ENCODE peak calls at places on chromosomes 1 and 21, in eight cellular contexts. U is A549, M is upper lobe of left lung, K is stomach, F is tibial nerve, J is ovary, X is K562, E is sigmoid colon. P is an unnamed sample.

GRCh38 chr1:33281554-33282303 is 25.4 kb downstream of the ZNF362 start:
- DNase-seq in X (no peak), K (no peak), M (peak), U (no peak), J (no peak), E (peak), F (no peak), P (peak)

GRCh38 chr1:243646841-243647240 is 203.2 kb downstream of the AKT3 start:
- DNase-seq in K (no peak), E (no peak), U (no peak), X (no peak), F (no peak), M (no peak), J (no peak), P (no peak)

GRCh38 chr1:70504821-70505193 is 93.7 kb downstream of the CTH start:
- DNase-seq in M (no peak), X (no peak), U (no peak), K (no peak), E (peak), J (peak), F (peak), P (no peak)

GRCh38 chr1:201955009-201955749 is at the start of gene TIMM17A:
- DNase-seq in J (peak), F (peak), X (peak), E (peak), K (peak), M (peak), U (peak), P (peak)

GRCh38 chr1:219801433-219801832 is 126.9 kb downstream of the SLC30A10 start:
- DNase-seq in U (no peak), J (no peak), M (no peak), F (no peak), X (no peak), K (no peak), E (no peak), P (no peak)

GRCh38 chr1:29237906-29238600 is 1.7 kb downstream of the PTPRU start:
- DNase-seq in E (peak), X (peak), M (peak), J (peak), U (no peak), K (peak), F (no peak), P (peak)

GRCh38 chr1:101338714-101339430 is 102.1 kb downstream of the S1PR1 start:
- DNase-seq in M (no peak), J (no peak), F (no peak), E (no peak), X (no peak), K (no peak), U (no peak), P (no peak)

GRCh38 chr1:64891440-64891815 is 74.9 kb downstream of the JAK1 start:
- DNase-seq in F (no peak), X (no peak), E (no peak), M (no peak), K (no peak), U (no peak), J (no peak), P (no peak)

GRCh38 chr1:119674110-119674509 is 26.0 kb upstream of the ZNF697 start:
- DNase-seq in X (no peak), F (no peak), E (no peak), K (no peak), J (no peak), M (no peak), U (no peak), P (no peak)

GRCh38 chr1:65471901-65472332 is 51.4 kb downstream of the LEPR start:
- DNase-seq in K (no peak), M (no peak), U (no peak), X (no peak), J (no peak), F (peak), E (no peak), P (no peak)

GRCh38 chr1:39332291-39332690 is 127.8 kb downstream of the MACF1 start:
- DNase-seq in E (no peak), K (no peak), F (no peak), X (no peak), J (no peak), U (no peak), M (no peak), P (no peak)

GRCh38 chr1:55421317-55421716 is 206.2 kb upstream of the USP24 start:
- DNase-seq in K (no peak), E (no peak), F (no peak), X (no peak), J (no peak), U (no peak), M (no peak), P (no peak)

GRCh38 chr1:2304921-2305681 is 77.0 kb downstream of the SKI start:
- DNase-seq in E (peak), F (no peak), M (peak), K (no peak), U (no peak), X (no peak), J (no peak), P (no peak)

GRCh38 chr1:161082996-161083742 is 6.2 kb downstream of the NECTIN4 start:
- DNase-seq in U (peak), M (peak), J (peak), E (peak), X (peak), K (peak), F (peak), P (peak)

GRCh38 chr1:246157516-246157915 is 349.6 kb downstream of the SMYD3 start:
- DNase-seq in X (no peak), M (no peak), U (no peak), F (no peak), E (no peak), J (no peak), K (no peak), P (no peak)

GRCh38 chr1:174871886-174872285 is 127.9 kb upstream of the CACYBP start:
- DNase-seq in F (no peak), E (no peak), U (no peak), M (no peak), K (no peak), X (no peak), J (no peak), P (no peak)

GRCh38 chr1:230308039-230308438 is 118.1 kb downstream of the PGBD5 start:
- DNase-seq in F (peak), E (peak), J (peak), M (peak), X (no peak), K (peak), U (peak), P (no peak)

GRCh38 chr1:48021792-48022191 is 24.6 kb upstream of the TRABD2B start:
- DNase-seq in K (no peak), E (no peak), F (no peak), M (no peak), U (no peak), X (no peak), J (no peak), P (no peak)

GRCh38 chr1:29161977-29162376 is 19.7 kb downstream of the SRSF4 start:
- DNase-seq in M (no peak), J (no peak), F (no peak), U (no peak), K (no peak), X (no peak), E (no peak), P (no peak)

GRCh38 chr1:201665036-201665435 is 126.1 kb downstream of the NAV1 start:
- DNase-seq in K (no peak), M (no peak), U (no peak), J (no peak), F (no peak), E (no peak), X (no peak), P (no peak)

GRCh38 chr1:212234431-212235298 is 50.5 kb upstream of the PPP2R5A start:
- DNase-seq in E (peak), F (peak), K (no peak), M (no peak), J (no peak), U (peak), X (peak), P (no peak)

GRCh38 chr1:86067626-86068025 is 88.9 kb downstream of the COL24A1 start:
- DNase-seq in E (no peak), K (no peak), X (no peak), U (no peak), F (no peak), J (no peak), M (no peak), P (no peak)

DNA sequence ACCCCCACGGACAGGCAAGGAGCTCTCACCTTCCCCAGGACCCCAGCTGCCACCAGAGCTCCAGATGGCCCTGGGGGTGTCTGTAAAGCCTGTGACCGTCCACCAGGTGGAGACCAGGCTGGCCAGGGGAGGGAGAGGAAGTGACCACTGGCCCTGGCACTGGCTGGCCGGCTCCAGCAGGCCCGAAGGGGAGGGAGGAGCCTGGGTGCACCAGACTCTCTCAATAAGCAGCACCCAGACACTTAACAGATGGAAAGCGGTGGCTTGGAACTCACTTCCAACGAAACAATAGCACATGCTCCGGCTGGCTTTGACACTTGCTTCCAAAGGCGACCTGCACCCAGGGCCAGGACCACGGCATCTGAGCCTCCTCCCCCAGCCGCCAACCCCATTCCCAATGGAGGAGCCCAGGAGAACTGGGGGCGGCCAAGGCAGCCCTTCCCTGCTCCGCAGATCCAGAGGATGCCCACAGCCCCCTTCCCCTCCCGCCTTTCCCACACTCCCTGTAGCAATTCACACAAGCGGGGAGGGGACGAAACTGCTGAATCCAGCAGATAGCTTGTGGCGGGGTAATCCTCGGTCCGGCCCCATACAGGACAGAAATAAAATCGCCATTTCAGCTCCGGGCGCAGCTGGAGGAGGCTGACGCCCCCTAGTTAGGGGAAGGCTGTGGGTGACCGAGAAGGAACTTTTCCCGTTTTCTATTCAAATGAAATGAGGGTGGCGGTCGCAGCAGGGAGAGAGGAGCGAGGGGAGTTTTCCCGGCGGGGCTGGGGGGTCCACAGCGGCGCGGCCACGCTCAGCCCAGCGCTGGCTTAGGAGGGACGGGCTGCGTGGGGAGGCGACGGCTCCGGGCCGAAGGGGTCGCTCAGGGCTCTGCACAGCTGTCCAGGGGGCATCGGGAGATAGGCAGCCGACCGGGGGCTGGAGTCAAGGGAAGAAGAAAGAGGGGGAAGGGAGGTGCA is 612 bp upstream of the PDE9A start:
- DNase-seq in U (peak), J (peak), X (peak), F (peak), E (peak), K (peak), M (peak), P (no peak)
- TF ChIP-seq EP300 in U (no peak), J (no peak), X (no peak), F (peak), E (no peak), K (no peak), M (no peak), P (no peak)

GRCh38 chr1:240888787-240889048 is 276.8 kb upstream of the GREM2 start:
- DNase-seq in U (no peak), E (no peak), J (no peak), X (no peak), K (no peak), F (no peak), M (no peak), P (no peak)
- TF ChIP-seq EP300 in U (no peak), E (no peak), J (no peak), X (no peak), K (no peak), F (no peak), M (no peak), P (no peak)

GRCh38 chr1:9384751-9385245 is 92.1 kb downstream of the SPSB1 start:
- DNase-seq in F (no peak), J (no peak), K (no peak), M (peak), U (no peak), X (no peak), E (peak), P (no peak)
- TF ChIP-seq EP300 in F (no peak), J (no peak), K (no peak), M (no peak), U (no peak), X (no peak), E (peak), P (no peak)

DNA sequence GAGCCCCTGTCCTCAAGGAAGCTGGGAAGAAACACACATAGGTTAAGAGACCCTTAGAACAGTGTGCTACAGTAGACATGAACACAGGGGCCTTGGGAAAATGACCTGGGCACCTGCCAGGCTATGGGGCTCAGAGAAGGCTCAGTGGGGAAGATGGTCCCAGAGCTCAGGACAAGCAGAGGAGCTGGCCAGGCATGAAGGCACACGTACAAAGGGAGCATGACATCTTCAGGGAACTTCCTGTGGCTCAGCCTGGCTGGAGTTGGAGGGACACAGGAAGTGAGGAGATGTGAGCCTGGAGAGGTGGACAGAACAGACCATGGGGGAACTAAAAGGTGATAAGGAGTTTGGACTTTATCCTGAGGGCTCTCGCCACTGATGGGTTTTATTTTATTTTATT is 3.8 kb upstream of the SLC50A1 start:
- DNase-seq in X (no peak), F (no peak), E (no peak), J (no peak), K (no peak), M (no peak), U (no peak), P (no peak)
- TF ChIP-seq EP300 in X (no peak), F (no peak), E (no peak), J (no peak), K (no peak), M (no peak), U (no peak), P (no peak)

GRCh38 chr1:8394456-8395321 is 76.8 kb downstream of the SLC45A1 start:
- DNase-seq in E (no peak), M (no peak), X (no peak), J (no peak), U (no peak), F (no peak), K (no peak), P (no peak)

GRCh38 chr1:8390707-8391106 is 72.8 kb downstream of the SLC45A1 start:
- DNase-seq in J (no peak), U (no peak), M (no peak), K (no peak), F (no peak), X (no peak), E (no peak), P (no peak)

GRCh38 chr1:8388732-8389562 is 71.0 kb downstream of the SLC45A1 start:
- DNase-seq in F (no peak), M (no peak), K (no peak), X (peak), J (no peak), E (no peak), U (no peak), P (no peak)

GRCh38 chr1:8392522-8392921 is 74.6 kb downstream of the SLC45A1 start:
- DNase-seq in U (no peak), E (no peak), K (no peak), F (no peak), J (peak), M (no peak), X (no peak), P (no peak)

DNA sequence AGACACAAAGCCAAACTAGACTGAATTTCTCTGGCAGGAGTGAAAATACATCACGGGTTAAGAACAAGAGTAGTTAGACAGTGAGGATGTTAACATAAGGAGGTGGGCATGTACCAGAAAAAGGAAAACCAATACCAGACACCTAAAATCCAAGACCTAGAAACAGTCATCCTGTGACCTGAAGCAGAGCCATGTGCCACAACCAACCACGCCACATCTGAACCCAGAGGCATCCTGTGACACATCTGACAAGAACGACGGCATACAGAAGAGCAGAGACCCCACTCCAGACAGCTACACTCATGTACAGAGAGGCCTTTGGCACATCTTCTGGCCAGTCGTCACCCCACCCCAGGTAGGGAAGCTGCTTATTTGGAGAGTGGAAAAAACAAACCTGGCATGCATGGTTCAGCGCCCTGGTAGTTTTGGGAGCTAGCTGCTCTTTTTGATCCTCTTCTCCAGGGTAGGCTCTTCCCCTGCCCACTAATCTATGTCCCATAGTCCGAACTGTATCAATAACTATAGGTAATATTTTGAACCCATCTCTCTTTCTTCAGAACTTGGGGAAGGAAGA is 72.1 kb downstream of the SLC45A1 start:
- DNase-seq in U (no peak), M (no peak), J (no peak), K (no peak), X (no peak), E (no peak), F (no peak), P (no peak)
- TF ChIP-seq EP300 in U (no peak), M (no peak), J (no peak), K (no peak), X (no peak), E (no peak), F (no peak), P (no peak)

GRCh38 chr1:203048086-203048485 is 21.8 kb downstream of the PPFIA4 start:
- DNase-seq in M (no peak), E (no peak), U (no peak), X (no peak), F (no peak), J (no peak), K (no peak), P (no peak)

GRCh38 chr1:203049576-203050180 is 23.4 kb downstream of the PPFIA4 start:
- DNase-seq in J (no peak), E (no peak), K (no peak), F (no peak), M (no peak), X (no peak), U (no peak), P (no peak)

GRCh38 chr1:203046984-203047630 is 20.8 kb downstream of the PPFIA4 start:
- DNase-seq in K (no peak), F (no peak), M (no peak), U (peak), X (no peak), J (no peak), E (no peak), P (no peak)

GRCh38 chr1:203049077-203049476 is 22.8 kb downstream of the PPFIA4 start:
- DNase-seq in F (no peak), K (no peak), J (no peak), X (no peak), E (no peak), M (no peak), U (no peak), P (no peak)

GRCh38 chr1:203048555-203049051 is 22.3 kb downstream of the PPFIA4 start:
- DNase-seq in E (no peak), F (no peak), X (peak), K (no peak), J (no peak), U (no peak), M (no peak), P (no peak)
- TF ChIP-seq EP300 in E (no peak), F (no peak), X (no peak), K (no peak), J (no peak), U (no peak), M (no peak), P (no peak)

P was measured in suprapubic skin.